ENCODE peak calls at places on chromosomes 4 and X, in ten cellular contexts. X is left ventricle myocardium inferior; N is psoas muscle; C is foreskin keratinocyte; I is thoracic aorta; A is CD8-positive, alpha-beta T cell; K is A549; F is lower lobe of right lung; S is right lobe of liver; H is PC-3. R is an unnamed sample.
A peak's percentile ranks its signal among the peaks of the same experiment; 100 is the strongest.

GRCh38 chr4:145824469-145824868 is 114.2 kb downstream of the ZNF827 start:
- DNase-seq in N (no peak), S (no peak), F (no peak), A (no peak), I (no peak), C (no peak), H (no peak), X (no peak), K (no peak), R (no peak)

GRCh38 chr4:184536070-184536880 is 61.9 kb upstream of the IRF2 start:
- DNase-seq in F (no peak), N (no peak), S (no peak), X (no peak), C (no peak), H (peak; percentile 4), K (no peak), I (no peak), A (no peak), R (no peak)

GRCh38 chrX:133781174-133781573 is 204.2 kb downstream of the GPC3 start:
- DNase-seq in H (no peak), K (no peak), A (no peak), N (no peak), I (no peak), X (no peak), C (no peak), F (no peak), S (no peak), R (no peak)

GRCh38 chrX:123822965-123823364 is 36.9 kb upstream of the XIAP start:
- DNase-seq in C (no peak), H (no peak), I (no peak), K (no peak), A (no peak), S (no peak), N (no peak), X (no peak), F (no peak), R (no peak)

GRCh38 chr4:87880106-87880505 is 47.3 kb downstream of the MEPE start:
- DNase-seq in A (no peak), I (no peak), S (no peak), K (no peak), H (no peak), X (no peak), F (no peak), N (no peak), C (no peak), R (no peak)

GRCh38 chr4:185096032-185096653 is 46.9 kb upstream of the SLC25A4 start:
- DNase-seq in C (no peak), S (no peak), X (no peak), H (peak; percentile 55), N (no peak), F (no peak), I (no peak), A (peak; percentile 24), K (peak; percentile 11), R (peak; percentile 49)

GRCh38 chr4:174865418-174865985 is 36.5 kb upstream of the GLRA3 start:
- DNase-seq in N (no peak), X (no peak), K (no peak), F (no peak), H (peak; percentile 37), S (no peak), C (no peak), A (no peak), I (no peak), R (no peak)

GRCh38 chrX:84339507-84340364 is 151.7 kb upstream of the RPS6KA6 start:
- DNase-seq in N (no peak), X (no peak), A (no peak), K (peak; percentile 1), I (no peak), C (no peak), F (no peak), S (no peak), H (peak; percentile 54), R (peak; percentile 1)

GRCh38 chr4:139175647-139176298 is 1.2 kb downstream of the ELF2 start:
- DNase-seq in A (no peak), N (no peak), S (no peak), K (peak; percentile 15), C (no peak), H (no peak), I (no peak), F (no peak), X (no peak), R (no peak)

GRCh38 chr4:5865896-5866599 is 26.8 kb downstream of the CRMP1 start:
- DNase-seq in N (no peak), S (no peak), K (no peak), H (no peak), I (no peak), C (no peak), A (no peak), X (no peak), F (no peak), R (no peak)

GRCh38 chr4:4216668-4217067 is 10.1 kb downstream of the OTOP1 start:
- DNase-seq in C (peak; percentile 58), H (peak; percentile 34), X (no peak), K (no peak), I (no peak), A (no peak), N (no peak), F (no peak), S (no peak), R (peak; percentile 6)

DNA sequence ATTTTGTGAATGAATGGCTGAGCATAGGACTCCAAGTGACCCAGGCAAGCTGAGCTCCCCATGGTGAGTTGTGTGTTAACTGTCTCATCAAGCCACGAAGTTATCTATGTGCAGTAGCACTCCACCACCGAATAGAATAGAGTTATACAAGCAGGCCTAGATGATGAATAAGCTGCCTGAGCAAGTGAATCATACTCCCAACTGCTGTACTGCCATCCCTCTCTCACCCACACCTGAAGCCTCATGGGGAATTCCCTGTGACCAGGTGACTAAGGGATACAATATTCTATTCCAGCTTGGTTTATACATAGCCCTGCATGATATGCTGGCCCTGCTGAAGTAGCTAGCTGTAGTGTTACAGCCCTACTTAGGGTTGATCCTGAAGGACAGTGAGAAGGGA is 38.6 kb downstream of the KDM5C start:
- DNase-seq in H (peak; percentile 79), K (no peak), A (no peak), C (peak; percentile 79), F (no peak), X (no peak), I (no peak), S (no peak), N (no peak), R (peak; percentile 69)
- TF ChIP-seq CTCF in H (no peak), K (no peak), A (no peak), C (no peak), F (no peak), X (no peak), I (no peak), S (no peak), N (no peak), R (no peak)

DNA sequence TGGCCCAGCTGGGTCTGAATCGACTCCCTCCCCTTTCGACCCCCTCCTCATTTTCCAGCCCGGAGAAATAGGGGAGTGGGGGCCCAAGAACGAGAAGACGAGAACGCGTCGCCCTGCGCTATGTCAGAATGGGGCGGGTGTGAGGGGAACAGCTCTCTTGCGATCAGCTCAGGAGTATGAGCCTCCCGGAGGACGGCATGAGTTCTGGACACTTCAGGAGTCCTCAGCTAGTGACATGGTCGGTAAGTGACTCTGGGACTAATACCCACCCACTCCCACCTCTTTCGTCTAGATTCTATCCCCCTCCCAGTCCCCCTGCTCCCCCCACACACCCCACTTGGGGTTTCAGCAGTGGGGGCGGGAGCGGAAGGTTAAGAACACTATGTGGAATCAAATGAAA is 944 bp downstream of the KLF8 start:
- DNase-seq in I (no peak), N (peak; percentile 50), A (no peak), C (no peak), F (no peak), K (no peak), S (no peak), H (no peak), X (no peak), R (no peak)
- H3K27ac ChIP-seq in I (peak overlapping the region; percentile 86), N (peak overlapping the region; percentile 68), A (no peak overlapping the region), C (no peak overlapping the region), F (peak overlapping the region; percentile 75), K (no peak overlapping the region), S (no peak overlapping the region), H (no peak overlapping the region), X (peak overlapping the region; percentile 75), R (no peak overlapping the region)

GRCh38 chrX:153922286-153922573 is 3.8 kb downstream of the ARHGAP4 start:
- DNase-seq in I (no peak), H (no peak), C (no peak), N (no peak), F (no peak), K (no peak), X (no peak), A (no peak), S (no peak), R (no peak)

GRCh38 chrX:153925739-153926593 is at the start of gene ARHGAP4:
- DNase-seq in X (no peak), F (peak; percentile 63), S (no peak), N (no peak), K (no peak), H (no peak), C (no peak), I (no peak), A (peak; percentile 46), R (no peak)

GRCh38 chrX:153922932-153923857 is 2.9 kb downstream of the ARHGAP4 start:
- DNase-seq in A (no peak), C (no peak), K (peak; percentile 69), F (peak; percentile 78), S (peak; percentile 83), X (peak; percentile 79), I (no peak), H (peak; percentile 65), N (peak; percentile 91), R (no peak)

GRCh38 chrX:153925387-153925738 is 701 bp downstream of the ARHGAP4 start:
- DNase-seq in N (no peak), X (no peak), K (no peak), F (no peak), I (no peak), S (no peak), C (no peak), A (no peak), H (no peak), R (no peak)

DNA sequence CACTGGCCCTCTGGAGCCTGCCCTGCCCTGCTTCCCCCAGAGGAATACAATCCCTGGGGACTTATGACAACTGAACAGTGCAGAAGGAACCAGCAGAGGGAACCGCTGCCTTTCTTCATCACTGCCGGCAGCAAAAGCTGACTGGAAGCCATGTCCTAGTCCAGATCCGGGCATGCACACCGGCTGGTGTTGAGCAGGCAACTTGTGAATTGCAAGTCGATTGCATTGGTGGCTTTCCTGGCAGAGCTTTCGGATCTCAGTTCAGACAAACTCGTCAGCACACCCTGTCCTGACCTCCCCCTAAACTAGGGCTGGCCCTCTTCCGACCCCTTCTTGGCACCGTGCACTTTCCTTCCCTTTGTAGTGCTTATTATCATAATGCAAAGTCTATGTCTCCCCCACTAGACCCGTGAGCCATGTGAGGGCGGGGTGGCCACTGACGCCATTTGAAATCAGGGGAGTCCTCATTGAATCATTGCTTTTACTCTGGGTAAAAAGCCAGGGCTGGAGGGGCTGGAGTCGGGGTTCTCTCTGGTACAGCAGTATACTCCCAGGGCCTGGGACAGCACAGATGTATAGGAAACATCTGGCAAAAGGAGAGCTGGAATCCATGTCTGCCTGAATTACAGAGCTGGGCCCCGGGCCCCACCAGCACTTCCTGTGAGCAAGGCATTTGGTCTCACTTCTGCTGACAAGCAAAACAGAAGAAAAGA is 1.8 kb downstream of the ARHGAP4 start:
- DNase-seq in K (peak; percentile 34), C (no peak), H (peak; percentile 42), N (no peak), X (no peak), S (no peak), I (no peak), A (peak; percentile 78), F (no peak), R (no peak)
- TF ChIP-seq CTCF in K (no peak), C (peak; percentile 45), H (peak; percentile 35), N (no peak), X (peak; percentile 45), S (no peak), I (no peak), A (peak; percentile 38), F (peak; percentile 22), R (no peak)

GRCh38 chr4:186669735-186670134 is 53.9 kb downstream of the FAT1 start:
- DNase-seq in F (no peak), X (no peak), C (no peak), A (no peak), N (no peak), H (no peak), S (no peak), I (no peak), K (no peak), R (no peak)
- H3K27ac ChIP-seq in F (no peak overlapping the region), X (no peak overlapping the region), C (peak overlapping the region; percentile 59), A (no peak overlapping the region), N (no peak overlapping the region), H (no peak overlapping the region), S (no peak overlapping the region), I (no peak overlapping the region), K (peak overlapping the region; percentile 36), R (no peak overlapping the region)

R was measured in RWPE1.